ENCODE peak calls at places on chromosomes 7 and 10, in five cellular contexts. X, C, T, U and S are unnamed samples.

GRCh38 chr10:59880976-59881510 is 25.3 kb downstream of the CCDC6 start:
- DNase-seq in X (peak), C (no peak), T (peak), U (no peak), S (no peak)

GRCh38 chr10:6239213-6239991 is 36.7 kb downstream of the PFKFB3 start:
- DNase-seq in X (peak), C (no peak), T (peak), U (no peak), S (no peak)

GRCh38 chr10:126621836-126622235 is 48.7 kb downstream of the C10orf90 start:
- DNase-seq in X (no peak), C (no peak), T (no peak), U (no peak), S (no peak)

GRCh38 chr7:151276651-151277590 is 28.4 kb upstream of the SMARCD3 start:
- DNase-seq in X (no peak), C (no peak), T (peak), U (peak), S (peak)

GRCh38 chr10:71254834-71255539 is 42.6 kb downstream of the UNC5B start:
- DNase-seq in X (no peak), C (no peak), T (no peak), U (no peak), S (no peak)

GRCh38 chr10:60282771-60283353 is 106.8 kb downstream of the ANK3 start:
- DNase-seq in X (no peak), C (no peak), T (no peak), U (no peak), S (no peak)

GRCh38 chr10:35466661-35467060 is 130.4 kb downstream of the CCNY start:
- DNase-seq in X (no peak), C (no peak), T (no peak), U (no peak), S (no peak)

GRCh38 chr10:132397036-132397541 is at the start of gene PWWP2B:
- DNase-seq in X (peak), C (no peak), T (peak), U (no peak), S (peak)